ENCODE peak calls at places on chromosomes 3 and 15, in eight cellular contexts. R is SJSA1; M is CD4-positive, CD25-positive, alpha-beta regulatory T cell; C is cardiac muscle cell; A is psoas muscle; P is colonic mucosa; F is lower lobe of right lung; T is neuronal stem cell. K is an unnamed sample. For H3K9me3, the result is how much of the 10 kb centered on the place peaks cover.

GRCh38 chr3:71369733-71370391 is 213.7 kb downstream of the FOXP1 start:
- DNase-seq in R (no peak), M (no peak), C (no peak), A (no peak), P (no peak), F (no peak), T (no peak), K (no peak)

GRCh38 chr15:31230630-31231485 is 95.8 kb upstream of the KLF13 start:
- DNase-seq in R (no peak), M (no peak), C (no peak), A (no peak), P (no peak), F (no peak), T (no peak), K (no peak)

GRCh38 chr3:148089171-148089570 is 608.5 kb upstream of the AGTR1 start:
- DNase-seq in R (no peak), M (peak), C (no peak), A (no peak), P (no peak), F (no peak), T (no peak), K (no peak)

GRCh38 chr15:71747128-71748083 is 62.9 kb upstream of the NR2E3 start:
- DNase-seq in R (peak), M (no peak), C (no peak), A (no peak), P (peak), F (no peak), T (no peak), K (no peak)

GRCh38 chr3:134327594-134327975 is 46.7 kb downstream of the AMOTL2 start:
- DNase-seq in R (peak), M (no peak), C (no peak), A (peak), P (no peak), F (no peak), T (no peak), K (no peak)

GRCh38 chr3:152019516-152019915 is 146.1 kb downstream of the SUCNR1 start:
- DNase-seq in R (no peak), M (no peak), C (no peak), A (no peak), P (no peak), F (no peak), T (no peak), K (no peak)

GRCh38 chr15:85036716-85037115 is 55.1 kb downstream of the PDE8A start:
- DNase-seq in R (no peak), M (no peak), C (no peak), A (no peak), P (no peak), F (no peak), T (no peak), K (no peak)

GRCh38 chr3:197216169-197216860 is 82.1 kb downstream of the DLG1 start:
- DNase-seq in R (no peak), M (no peak), C (no peak), A (no peak), P (no peak), F (no peak), T (no peak), K (no peak)

GRCh38 chr15:73341886-73342600 is 26.7 kb downstream of the HCN4 start:
- DNase-seq in R (no peak), M (no peak), C (no peak), A (no peak), P (no peak), F (no peak), T (no peak), K (no peak)

GRCh38 chr3:168974628-168975403 is 688.7 kb downstream of the MECOM start:
- DNase-seq in R (no peak), M (no peak), C (no peak), A (no peak), P (no peak), F (no peak), T (no peak), K (no peak)
- H3K9me3 ChIP-seq in R (under half), M (under half), C (under half), A (under half), P (under half), F (under half), T (under half), K (under half)

DNA sequence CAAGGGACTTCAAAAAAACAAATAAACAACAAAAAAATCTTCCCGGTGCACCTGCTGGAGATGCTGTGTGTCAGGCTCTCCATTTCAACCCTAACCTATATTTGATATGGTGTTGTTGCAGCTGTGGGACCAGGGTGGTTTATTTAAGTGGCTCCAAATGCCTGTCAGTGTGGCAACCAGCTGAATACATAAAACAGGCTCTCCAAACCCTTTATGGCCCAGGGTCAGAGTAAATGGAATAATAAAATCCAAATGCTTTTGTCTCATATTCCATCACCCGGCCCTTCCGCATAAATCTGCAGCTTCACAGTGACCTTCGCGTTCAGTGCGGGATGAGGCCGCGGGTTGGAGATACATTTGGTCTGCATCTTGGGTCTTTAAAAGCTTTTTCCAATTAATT is 382.1 kb upstream of the NR2F2 start:
- DNase-seq in R (no peak), M (no peak), C (peak), A (no peak), P (no peak), F (no peak), T (no peak), K (no peak)
- H3K9me3 ChIP-seq in R (under half), M (under half), C (under half), A (under half), P (under half), F (under half), T (under half), K (under half)

DNA sequence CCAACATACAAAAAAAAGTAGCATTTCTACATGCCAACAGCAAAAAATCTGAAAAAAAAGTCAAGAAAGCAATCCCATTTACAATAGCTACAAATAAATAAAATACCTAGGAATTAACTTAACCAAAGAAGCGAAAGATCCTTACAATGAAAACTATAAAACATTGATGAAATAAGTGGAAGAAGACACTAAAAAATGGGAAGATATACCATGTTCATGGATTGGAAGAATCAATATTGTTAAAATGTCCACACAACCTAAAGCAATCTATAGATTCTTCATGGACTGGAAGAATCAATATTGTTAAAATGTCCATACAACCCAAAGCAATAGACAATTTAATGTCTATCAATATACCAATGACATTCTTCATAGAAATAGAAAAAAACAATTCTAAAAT is 21.0 kb downstream of the PEAK1 start:
- DNase-seq in R (no peak), M (no peak), C (no peak), A (no peak), P (no peak), F (no peak), T (no peak), K (no peak)
- H3K9me3 ChIP-seq in R (under half), M (under half), C (under half), A (under half), P (under half), F (under half), T (under half), K (under half)

GRCh38 chr3:43328653-43329052 is 42.3 kb downstream of the SNRK start:
- DNase-seq in R (no peak), M (no peak), C (no peak), A (no peak), P (no peak), F (no peak), T (no peak), K (no peak)

GRCh38 chr3:43327184-43327950 is 41.0 kb downstream of the SNRK start:
- DNase-seq in R (no peak), M (no peak), C (peak), A (no peak), P (no peak), F (no peak), T (no peak), K (no peak)

GRCh38 chr3:43335799-43336198 is 49.5 kb downstream of the SNRK start:
- DNase-seq in R (no peak), M (no peak), C (no peak), A (no peak), P (no peak), F (no peak), T (no peak), K (no peak)

GRCh38 chr3:43330981-43331380 is 44.6 kb downstream of the SNRK start:
- DNase-seq in R (peak), M (no peak), C (no peak), A (no peak), P (no peak), F (no peak), T (no peak), K (no peak)
- H3K9me3 ChIP-seq in R (under half), M (under half), C (under half), A (under half), P (under half), F (under half), T (under half), K (under half)

K was measured in T-helper 17 cell.